ENCODE peak calls at places on chromosome 2, in four cellular contexts. U is ovary, J is kidney, P is H54. I is an unnamed sample.

GRCh38 chr2:220320326-220320725 is 692.9 kb downstream of the SLC4A3 start:
- DNase-seq in J (no peak), P (no peak), U (no peak), I (no peak)

GRCh38 chr2:191432121-191432520 is 186.9 kb downstream of the MYO1B start:
- DNase-seq in P (no peak), U (no peak), J (no peak), I (no peak)

GRCh38 chr2:101396352-101396717 is 9.0 kb upstream of the CREG2 start:
- DNase-seq in P (peak), U (no peak), J (no peak), I (peak)

GRCh38 chr2:8565399-8566154 is 116.3 kb upstream of the ID2 start:
- DNase-seq in J (peak), P (no peak), U (no peak), I (no peak)

GRCh38 chr2:145777297-145777696 is 1257.4 kb upstream of the ZEB2 start:
- DNase-seq in P (no peak), J (no peak), U (no peak), I (peak)

GRCh38 chr2:212005077-212005671 is 533.4 kb downstream of the ERBB4 start:
- DNase-seq in P (no peak), U (no peak), J (no peak), I (no peak)

GRCh38 chr2:199131256-199131655 is 326.5 kb downstream of the SATB2 start:
- DNase-seq in P (no peak), U (no peak), J (peak), I (no peak)

GRCh38 chr2:195094330-195094729 is 562.7 kb upstream of the SLC39A10 start:
- DNase-seq in P (no peak), U (no peak), J (no peak), I (no peak)

I was measured in HFF-Myc.